ENCODE peak calls at places on chromosomes 2 and 18, in six cellular contexts. F is activated CD4-positive, alpha-beta T cell treated with anti-CD3 and anti-CD28 coated beads, Interleukin-2, amount 50 U/mL, for 24 hours; X is activated CD4-positive, CD25-positive, alpha-beta regulatory T cell treated with anti-CD3 and anti-CD28 coated beads, Interleukin-2, amount 50 U/mL, for 72 hours; T is upper lobe of right lung; Q is stimulated activated CD4-positive, alpha-beta T cell treated with anti-CD3 and anti-CD28 coated beads, Interleukin-15, amount 100 ng/mL, for 24 hours; B is NCI-H2081. I is an unnamed sample.

GRCh38 chr18:77250501-77250925 is 865 bp downstream of the GALR1 start:
- DNase-seq in B (no peak), X (no peak), Q (peak; percentile 12), F (no peak), T (no peak), I (no peak)

GRCh38 chr2:9720352-9721093 is 89.7 kb upstream of the YWHAQ start:
- DNase-seq in B (peak; percentile 61), X (no peak), Q (no peak), F (no peak), T (no peak), I (no peak)

GRCh38 chr2:32960647-32961403 is 14.1 kb downstream of the LTBP1 start:
- DNase-seq in B (no peak), Q (no peak), F (no peak), X (no peak), T (no peak), I (no peak)

GRCh38 chr2:136114392-136114791 is 3.6 kb downstream of the CXCR4 start:
- DNase-seq in Q (no peak), X (no peak), T (no peak), F (no peak), B (no peak), I (no peak)

GRCh38 chr18:6744816-6745455 is 15.4 kb downstream of the ARHGAP28 start:
- DNase-seq in Q (no peak), B (no peak), X (no peak), T (no peak), F (no peak), I (no peak)

GRCh38 chr2:135203944-135204343 is 151.9 kb downstream of the RAB3GAP1 start:
- DNase-seq in B (no peak), X (no peak), F (no peak), Q (no peak), T (no peak), I (no peak)

GRCh38 chr2:26067186-26067974 is 33.5 kb downstream of the RAB10 start:
- DNase-seq in F (no peak), Q (no peak), B (no peak), X (no peak), T (no peak), I (no peak)

GRCh38 chr2:239162141-239162821 is 238.5 kb downstream of the HDAC4 start:
- DNase-seq in X (no peak), F (no peak), B (no peak), Q (no peak), T (peak; percentile 58), I (no peak)

GRCh38 chr2:65021709-65022108 is 32.5 kb downstream of the SLC1A4 start:
- DNase-seq in T (no peak), X (no peak), F (no peak), Q (no peak), B (no peak), I (no peak)

GRCh38 chr2:29390131-29390530 is 274.9 kb downstream of the CLIP4 start:
- DNase-seq in Q (no peak), T (no peak), X (no peak), F (no peak), B (no peak), I (no peak)

GRCh38 chr2:28063492-28063962 is 173.0 kb downstream of the BABAM2 start:
- DNase-seq in X (no peak), Q (no peak), B (no peak), T (no peak), F (no peak), I (no peak)

GRCh38 chr18:40868110-40868858 is 1086.8 kb upstream of the PIK3C3 start:
- DNase-seq in B (no peak), F (no peak), X (no peak), T (no peak), Q (no peak), I (no peak)

GRCh38 chr2:45045706-45046105 is 36.5 kb upstream of the SIX2 start:
- DNase-seq in B (no peak), X (no peak), Q (no peak), T (no peak), F (no peak), I (no peak)

GRCh38 chr2:134491022-134491421 is 227.8 kb downstream of the TMEM163 start:
- DNase-seq in B (no peak), T (no peak), F (no peak), Q (no peak), X (no peak), I (no peak)

GRCh38 chr2:199147216-199147615 is 310.5 kb downstream of the SATB2 start:
- DNase-seq in B (no peak), T (no peak), F (no peak), X (no peak), Q (no peak), I (no peak)

GRCh38 chr2:165450141-165450540 is 19.4 kb upstream of the CSRNP3 start:
- DNase-seq in T (no peak), F (no peak), X (no peak), B (peak; percentile 24), Q (no peak), I (peak; percentile 28)

GRCh38 chr2:190947711-190948251 is 66.2 kb downstream of the STAT1 start:
- DNase-seq in X (no peak), F (no peak), B (no peak), Q (no peak), T (no peak), I (no peak)

GRCh38 chr2:43460611-43461396 is 135.0 kb downstream of the THADA start:
- DNase-seq in T (no peak), B (no peak), F (no peak), X (no peak), Q (no peak), I (no peak)

GRCh38 chr2:221779614-221780067 is 207.5 kb upstream of the EPHA4 start:
- DNase-seq in X (no peak), Q (no peak), T (no peak), F (no peak), B (no peak), I (no peak)

GRCh38 chr2:46010925-46011490 is 286.2 kb upstream of the EPAS1 start:
- DNase-seq in X (no peak), T (no peak), F (no peak), B (peak; percentile 48), Q (no peak), I (peak; percentile 49)

GRCh38 chr18:51540562-51540961 is 343.1 kb upstream of the MEX3C start:
- DNase-seq in B (no peak), T (no peak), F (no peak), X (no peak), Q (no peak), I (no peak)

GRCh38 chr2:127104166-127104660 is 2.7 kb downstream of the BIN1 start:
- DNase-seq in X (no peak), B (no peak), F (no peak), T (no peak), Q (no peak), I (no peak)

GRCh38 chr18:79879566-79879965 is 71.9 kb downstream of the SLC66A2 start:
- DNase-seq in Q (no peak), T (no peak), B (no peak), X (no peak), F (no peak), I (no peak)

GRCh38 chr2:119293254-119293653 is 69.6 kb downstream of the STEAP3 start:
- DNase-seq in T (no peak), X (no peak), B (no peak), F (no peak), Q (no peak), I (no peak)

GRCh38 chr2:36539631-36540030 is 58.3 kb downstream of the FEZ2 start:
- DNase-seq in Q (no peak), F (no peak), B (no peak), T (no peak), X (no peak), I (no peak)

GRCh38 chr2:103656558-103656957 is 894.7 kb downstream of the TMEM182 start:
- DNase-seq in B (no peak), X (no peak), T (no peak), Q (no peak), F (no peak), I (no peak)

GRCh38 chr2:180980185-180980942 is at the start of gene UBE2E3:
- DNase-seq in T (peak; percentile 92), F (peak; percentile 62), Q (peak; percentile 81), X (peak; percentile 79), B (peak; percentile 91), I (peak; percentile 66)

GRCh38 chr2:187594801-187595200 is 40.6 kb upstream of the TFPI start:
- DNase-seq in Q (no peak), X (no peak), F (no peak), B (peak; percentile 10), T (no peak), I (no peak)

GRCh38 chr2:173547493-173547892 is 192.8 kb downstream of the CDCA7 start:
- DNase-seq in X (no peak), T (no peak), Q (no peak), B (no peak), F (no peak), I (no peak)

GRCh38 chr18:28087173-28087563 is 89.8 kb downstream of the CDH2 start:
- DNase-seq in Q (no peak), T (no peak), X (no peak), F (no peak), B (peak; percentile 10), I (no peak)

GRCh38 chr2:129314120-129314519 is 665.3 kb upstream of the RAB6C start:
- DNase-seq in B (no peak), Q (no peak), T (no peak), F (no peak), X (no peak), I (no peak)

GRCh38 chr18:56386856-56387255 is 251.5 kb downstream of the TXNL1 start:
- DNase-seq in X (no peak), B (no peak), Q (no peak), T (no peak), F (no peak), I (no peak)

I was measured in NCI-H446.